ENCODE peak calls at places on chromosomes 6 and 20, in six cellular contexts. One of them, this sample, is unnamed.

GRCh38 chr20:43320536-43320935 is 130.8 kb upstream of the PTPRT start:
- DNase-seq in mesothelial cell of epicardium: no peak
- DNase-seq in fibroblast of lung: no peak
- DNase-seq in PC-9: no peak
- DNase-seq in CD4-positive, alpha-beta T cell: no peak
- DNase-seq in GM12864: no peak
- DNase-seq in this sample: no peak

GRCh38 chr6:6246539-6246938 is 73.9 kb downstream of the F13A1 start:
- DNase-seq in mesothelial cell of epicardium: no peak
- DNase-seq in fibroblast of lung: no peak
- DNase-seq in PC-9: no peak
- DNase-seq in CD4-positive, alpha-beta T cell: no peak
- DNase-seq in GM12864: no peak
- DNase-seq in this sample: peak

GRCh38 chr6:137155830-137156229 is 17.6 kb downstream of the IL22RA2 start:
- DNase-seq in mesothelial cell of epicardium: no peak
- DNase-seq in fibroblast of lung: peak
- DNase-seq in PC-9: no peak
- DNase-seq in CD4-positive, alpha-beta T cell: no peak
- DNase-seq in GM12864: no peak
- DNase-seq in this sample: peak

GRCh38 chr20:38065764-38066375 is 32.3 kb downstream of the RPRD1B start:
- DNase-seq in mesothelial cell of epicardium: no peak
- DNase-seq in fibroblast of lung: no peak
- DNase-seq in PC-9: no peak
- DNase-seq in CD4-positive, alpha-beta T cell: no peak
- DNase-seq in GM12864: no peak
- DNase-seq in this sample: no peak

GRCh38 chr6:17492350-17492749 is 99.0 kb downstream of the CAP2 start:
- DNase-seq in mesothelial cell of epicardium: no peak
- DNase-seq in fibroblast of lung: no peak
- DNase-seq in PC-9: no peak
- DNase-seq in CD4-positive, alpha-beta T cell: no peak
- DNase-seq in GM12864: no peak
- DNase-seq in this sample: no peak

GRCh38 chr6:2550247-2550646 is 200.5 kb downstream of the MYLK4 start:
- DNase-seq in mesothelial cell of epicardium: no peak
- DNase-seq in fibroblast of lung: no peak
- DNase-seq in PC-9: no peak
- DNase-seq in CD4-positive, alpha-beta T cell: no peak
- DNase-seq in GM12864: no peak
- DNase-seq in this sample: no peak

GRCh38 chr6:50145125-50145524 is 95.4 kb upstream of the DEFB112 start:
- DNase-seq in mesothelial cell of epicardium: no peak
- DNase-seq in fibroblast of lung: no peak
- DNase-seq in PC-9: no peak
- DNase-seq in CD4-positive, alpha-beta T cell: no peak
- DNase-seq in GM12864: no peak
- DNase-seq in this sample: no peak

GRCh38 chr6:53465732-53466131 is 79.2 kb downstream of the GCLC start:
- DNase-seq in mesothelial cell of epicardium: no peak
- DNase-seq in fibroblast of lung: no peak
- DNase-seq in PC-9: no peak
- DNase-seq in CD4-positive, alpha-beta T cell: no peak
- DNase-seq in GM12864: no peak
- DNase-seq in this sample: no peak

GRCh38 chr6:90088009-90088408 is 193.7 kb downstream of the GJA10 start:
- DNase-seq in mesothelial cell of epicardium: no peak
- DNase-seq in fibroblast of lung: peak
- DNase-seq in PC-9: no peak
- DNase-seq in CD4-positive, alpha-beta T cell: no peak
- DNase-seq in GM12864: no peak
- DNase-seq in this sample: no peak

GRCh38 chr6:133099573-133099972 is 141.6 kb upstream of the EYA4 start:
- DNase-seq in mesothelial cell of epicardium: no peak
- DNase-seq in fibroblast of lung: peak
- DNase-seq in PC-9: no peak
- DNase-seq in CD4-positive, alpha-beta T cell: no peak
- DNase-seq in GM12864: no peak
- DNase-seq in this sample: no peak

GRCh38 chr6:34242252-34243130 is 5.8 kb downstream of the HMGA1 start:
- DNase-seq in mesothelial cell of epicardium: no peak
- DNase-seq in fibroblast of lung: no peak
- DNase-seq in PC-9: no peak
- DNase-seq in CD4-positive, alpha-beta T cell: no peak
- DNase-seq in GM12864: no peak
- DNase-seq in this sample: peak

GRCh38 chr6:122530440-122531046 is 58.9 kb upstream of the SERINC1 start:
- DNase-seq in mesothelial cell of epicardium: no peak
- DNase-seq in fibroblast of lung: peak
- DNase-seq in PC-9: peak
- DNase-seq in CD4-positive, alpha-beta T cell: peak
- DNase-seq in GM12864: peak
- DNase-seq in this sample: peak

GRCh38 chr6:153170511-153170910 is 39.4 kb upstream of the RGS17 start:
- DNase-seq in mesothelial cell of epicardium: no peak
- DNase-seq in fibroblast of lung: peak
- DNase-seq in PC-9: peak
- DNase-seq in CD4-positive, alpha-beta T cell: no peak
- DNase-seq in GM12864: no peak
- DNase-seq in this sample: no peak

GRCh38 chr20:42795399-42795798 is 394.3 kb downstream of the PTPRT start:
- DNase-seq in mesothelial cell of epicardium: no peak
- DNase-seq in fibroblast of lung: no peak
- DNase-seq in PC-9: no peak
- DNase-seq in CD4-positive, alpha-beta T cell: no peak
- DNase-seq in GM12864: no peak
- DNase-seq in this sample: no peak

GRCh38 chr6:72999995-73000394 is 225.3 kb downstream of the KHDC1L start:
- DNase-seq in mesothelial cell of epicardium: no peak
- DNase-seq in fibroblast of lung: no peak
- DNase-seq in PC-9: no peak
- DNase-seq in CD4-positive, alpha-beta T cell: no peak
- DNase-seq in GM12864: no peak
- DNase-seq in this sample: no peak

GRCh38 chr20:43248341-43248740 is 58.6 kb upstream of the PTPRT start:
- DNase-seq in mesothelial cell of epicardium: no peak
- DNase-seq in fibroblast of lung: no peak
- DNase-seq in PC-9: no peak
- DNase-seq in CD4-positive, alpha-beta T cell: no peak
- DNase-seq in GM12864: no peak
- DNase-seq in this sample: no peak

GRCh38 chr6:125953502-125953875 is 3.1 kb upstream of the HINT3 start:
- DNase-seq in mesothelial cell of epicardium: no peak
- DNase-seq in fibroblast of lung: no peak
- DNase-seq in PC-9: no peak
- DNase-seq in CD4-positive, alpha-beta T cell: no peak
- DNase-seq in GM12864: no peak
- DNase-seq in this sample: no peak

GRCh38 chr6:106477790-106478189 is 117.3 kb downstream of the CRYBG1 start:
- DNase-seq in mesothelial cell of epicardium: no peak
- DNase-seq in fibroblast of lung: no peak
- DNase-seq in PC-9: no peak
- DNase-seq in CD4-positive, alpha-beta T cell: no peak
- DNase-seq in GM12864: no peak
- DNase-seq in this sample: no peak

GRCh38 chr6:106754215-106754614 is 124.8 kb downstream of the QRSL1 start:
- DNase-seq in mesothelial cell of epicardium: no peak
- DNase-seq in fibroblast of lung: no peak
- DNase-seq in PC-9: no peak
- DNase-seq in CD4-positive, alpha-beta T cell: no peak
- DNase-seq in GM12864: no peak
- DNase-seq in this sample: no peak

GRCh38 chr6:3526962-3527796 is 70.3 kb upstream of the SLC22A23 start:
- DNase-seq in mesothelial cell of epicardium: no peak
- DNase-seq in fibroblast of lung: no peak
- DNase-seq in PC-9: peak
- DNase-seq in CD4-positive, alpha-beta T cell: no peak
- DNase-seq in GM12864: no peak
- DNase-seq in this sample: no peak

GRCh38 chr6:32882879-32883250 is 28.9 kb downstream of the PSMB9 start:
- DNase-seq in mesothelial cell of epicardium: no peak
- DNase-seq in fibroblast of lung: peak
- DNase-seq in PC-9: no peak
- DNase-seq in CD4-positive, alpha-beta T cell: no peak
- DNase-seq in GM12864: no peak
- DNase-seq in this sample: no peak

GRCh38 chr6:36885461-36886401 is at the start of gene C6orf89:
- DNase-seq in mesothelial cell of epicardium: peak
- DNase-seq in fibroblast of lung: peak
- DNase-seq in PC-9: peak
- DNase-seq in CD4-positive, alpha-beta T cell: peak
- DNase-seq in GM12864: peak
- DNase-seq in this sample: peak

GRCh38 chr6:167396659-167397490 is 72.0 kb downstream of the TTLL2 start:
- DNase-seq in mesothelial cell of epicardium: no peak
- DNase-seq in fibroblast of lung: no peak
- DNase-seq in PC-9: no peak
- DNase-seq in CD4-positive, alpha-beta T cell: no peak
- DNase-seq in GM12864: no peak
- DNase-seq in this sample: no peak

GRCh38 chr6:6220718-6221117 is 99.7 kb downstream of the F13A1 start:
- DNase-seq in mesothelial cell of epicardium: no peak
- DNase-seq in fibroblast of lung: no peak
- DNase-seq in PC-9: no peak
- DNase-seq in CD4-positive, alpha-beta T cell: no peak
- DNase-seq in GM12864: no peak
- DNase-seq in this sample: no peak

GRCh38 chr6:100342830-100343229 is 121.9 kb downstream of the SIM1 start:
- DNase-seq in mesothelial cell of epicardium: no peak
- DNase-seq in fibroblast of lung: peak
- DNase-seq in PC-9: no peak
- DNase-seq in CD4-positive, alpha-beta T cell: no peak
- DNase-seq in GM12864: no peak
- DNase-seq in this sample: no peak

GRCh38 chr6:16466778-16467177 is 228.4 kb downstream of the GMPR start:
- DNase-seq in mesothelial cell of epicardium: no peak
- DNase-seq in fibroblast of lung: no peak
- DNase-seq in PC-9: no peak
- DNase-seq in CD4-positive, alpha-beta T cell: no peak
- DNase-seq in GM12864: no peak
- DNase-seq in this sample: no peak

DNA sequence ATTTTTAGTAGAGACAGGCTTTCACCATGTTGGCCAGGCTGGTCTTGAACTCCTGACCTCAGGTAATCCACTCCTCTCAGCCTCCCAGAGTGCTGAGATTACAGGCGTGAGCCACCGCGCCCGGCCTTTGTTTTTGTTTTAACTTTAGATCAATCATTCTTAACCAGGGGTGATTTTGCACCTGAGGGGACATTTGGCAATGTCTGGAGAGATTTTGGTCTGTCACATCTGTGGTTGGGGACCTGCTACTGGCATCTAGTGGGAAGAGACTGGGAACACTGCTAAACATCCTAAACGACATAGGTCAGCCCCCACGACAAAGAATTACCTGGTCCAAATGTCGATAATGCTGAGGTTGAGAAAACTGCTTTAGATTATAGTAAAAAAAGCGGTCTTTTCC is 82.3 kb downstream of the C6orf52 start:
- DNase-seq in mesothelial cell of epicardium: no peak
- DNase-seq in fibroblast of lung: no peak
- DNase-seq in PC-9: no peak
- DNase-seq in CD4-positive, alpha-beta T cell: no peak
- DNase-seq in GM12864: no peak
- DNase-seq in this sample: no peak
- TF ChIP-seq CTCF in mesothelial cell of epicardium: no peak
- TF ChIP-seq CTCF in fibroblast of lung: no peak
- TF ChIP-seq CTCF in PC-9: no peak
- TF ChIP-seq CTCF in CD4-positive, alpha-beta T cell: no peak
- TF ChIP-seq CTCF in GM12864: no peak
- TF ChIP-seq CTCF in this sample: no peak

DNA sequence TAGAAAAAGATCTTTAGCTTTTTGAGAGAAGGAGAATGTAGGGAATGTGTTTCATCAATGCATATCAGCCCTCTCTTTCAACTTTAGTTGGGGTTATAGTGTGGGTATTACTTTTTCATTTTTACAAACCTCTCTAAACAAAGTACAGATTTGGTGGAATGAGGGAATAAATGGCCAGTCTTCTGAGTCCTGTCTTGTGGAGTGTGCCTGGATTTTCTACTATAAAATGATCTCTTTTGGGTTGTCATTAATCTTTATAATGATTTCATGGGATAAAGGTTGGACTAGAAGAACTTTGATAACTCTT is 209.3 kb downstream of the RNF144B start:
- DNase-seq in mesothelial cell of epicardium: no peak
- DNase-seq in fibroblast of lung: no peak
- DNase-seq in PC-9: no peak
- DNase-seq in CD4-positive, alpha-beta T cell: no peak
- DNase-seq in GM12864: no peak
- DNase-seq in this sample: no peak
- TF ChIP-seq CTCF in mesothelial cell of epicardium: peak
- TF ChIP-seq CTCF in fibroblast of lung: no peak
- TF ChIP-seq CTCF in PC-9: peak
- TF ChIP-seq CTCF in CD4-positive, alpha-beta T cell: peak
- TF ChIP-seq CTCF in GM12864: no peak
- TF ChIP-seq CTCF in this sample: no peak

DNA sequence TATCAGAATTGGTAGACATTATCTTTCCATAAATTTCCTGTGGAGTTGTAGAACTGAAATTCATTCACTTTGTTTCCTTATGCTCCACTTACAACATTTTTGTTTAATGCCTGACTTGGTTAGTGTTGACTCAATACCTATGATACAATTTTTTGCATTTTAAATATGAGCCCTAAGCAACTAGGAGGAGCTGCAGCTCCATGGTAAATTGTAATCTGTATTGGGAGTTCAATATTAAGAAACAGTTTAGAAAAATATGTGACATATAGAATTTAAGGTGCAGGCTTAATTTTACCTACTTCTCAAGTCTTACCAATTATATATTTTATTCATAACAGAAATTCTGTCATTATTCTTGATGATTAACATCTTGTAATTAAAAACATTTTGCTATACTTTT is 868.3 kb downstream of the EYS start:
- DNase-seq in mesothelial cell of epicardium: no peak
- DNase-seq in fibroblast of lung: no peak
- DNase-seq in PC-9: no peak
- DNase-seq in CD4-positive, alpha-beta T cell: no peak
- DNase-seq in GM12864: no peak
- DNase-seq in this sample: no peak
- TF ChIP-seq CTCF in mesothelial cell of epicardium: no peak
- TF ChIP-seq CTCF in fibroblast of lung: no peak
- TF ChIP-seq CTCF in PC-9: no peak
- TF ChIP-seq CTCF in CD4-positive, alpha-beta T cell: no peak
- TF ChIP-seq CTCF in GM12864: no peak
- TF ChIP-seq CTCF in this sample: no peak

GRCh38 chr20:44911264-44911921 is 1.5 kb downstream of the PABPC1L start:
- DNase-seq in mesothelial cell of epicardium: no peak
- DNase-seq in fibroblast of lung: peak
- DNase-seq in PC-9: peak
- DNase-seq in CD4-positive, alpha-beta T cell: peak
- DNase-seq in GM12864: no peak
- DNase-seq in this sample: peak
- TF ChIP-seq CTCF in mesothelial cell of epicardium: peak
- TF ChIP-seq CTCF in fibroblast of lung: no peak
- TF ChIP-seq CTCF in PC-9: peak
- TF ChIP-seq CTCF in CD4-positive, alpha-beta T cell: peak
- TF ChIP-seq CTCF in GM12864: peak
- TF ChIP-seq CTCF in this sample: peak

GRCh38 chr6:104527761-104528415 is 331.8 kb downstream of the HACE1 start:
- DNase-seq in mesothelial cell of epicardium: no peak
- DNase-seq in fibroblast of lung: peak
- DNase-seq in PC-9: peak
- DNase-seq in CD4-positive, alpha-beta T cell: no peak
- DNase-seq in GM12864: no peak
- DNase-seq in this sample: no peak
- TF ChIP-seq CTCF in mesothelial cell of epicardium: peak
- TF ChIP-seq CTCF in fibroblast of lung: peak
- TF ChIP-seq CTCF in PC-9: peak
- TF ChIP-seq CTCF in CD4-positive, alpha-beta T cell: no peak
- TF ChIP-seq CTCF in GM12864: peak
- TF ChIP-seq CTCF in this sample: no peak